ENCODE peak calls at places on chromosomes 6 and 20, in nine cellular contexts. One of them, this sample, is unnamed.

GRCh38 chr6:16105874-16106273 is 23.0 kb upstream of the MYLIP start:
- DNase-seq in adrenal gland: no peak
- DNase-seq in A549: no peak
- DNase-seq in prostate gland: no peak
- DNase-seq in GM12891: no peak
- DNase-seq in Peyer's patch: no peak
- DNase-seq in K562: no peak
- DNase-seq in ovary: no peak
- DNase-seq in sigmoid colon: no peak
- DNase-seq in this sample: no peak

GRCh38 chr6:36378243-36378920 is 9.1 kb downstream of the ETV7 start:
- DNase-seq in adrenal gland: no peak
- DNase-seq in A549: no peak
- DNase-seq in prostate gland: no peak
- DNase-seq in GM12891: no peak
- DNase-seq in Peyer's patch: no peak
- DNase-seq in K562: no peak
- DNase-seq in ovary: no peak
- DNase-seq in sigmoid colon: no peak
- DNase-seq in this sample: no peak

GRCh38 chr20:20446613-20447012 is 78.7 kb downstream of the INSM1 start:
- DNase-seq in adrenal gland: no peak
- DNase-seq in A549: no peak
- DNase-seq in prostate gland: no peak
- DNase-seq in GM12891: no peak
- DNase-seq in Peyer's patch: no peak
- DNase-seq in K562: no peak
- DNase-seq in ovary: no peak
- DNase-seq in sigmoid colon: no peak
- DNase-seq in this sample: no peak

GRCh38 chr6:38169221-38169674 is 349.7 kb downstream of the ZFAND3 start:
- DNase-seq in adrenal gland: no peak
- DNase-seq in A549: no peak
- DNase-seq in prostate gland: no peak
- DNase-seq in GM12891: no peak
- DNase-seq in Peyer's patch: no peak
- DNase-seq in K562: no peak
- DNase-seq in ovary: no peak
- DNase-seq in sigmoid colon: no peak
- DNase-seq in this sample: no peak

GRCh38 chr20:24879875-24880274 is 69.2 kb upstream of the CST7 start:
- DNase-seq in adrenal gland: no peak
- DNase-seq in A549: no peak
- DNase-seq in prostate gland: no peak
- DNase-seq in GM12891: no peak
- DNase-seq in Peyer's patch: no peak
- DNase-seq in K562: no peak
- DNase-seq in ovary: no peak
- DNase-seq in sigmoid colon: peak
- DNase-seq in this sample: no peak

GRCh38 chr6:154382707-154383106 is 26.1 kb upstream of the IPCEF1 start:
- DNase-seq in adrenal gland: no peak
- DNase-seq in A549: no peak
- DNase-seq in prostate gland: no peak
- DNase-seq in GM12891: no peak
- DNase-seq in Peyer's patch: no peak
- DNase-seq in K562: no peak
- DNase-seq in ovary: no peak
- DNase-seq in sigmoid colon: no peak
- DNase-seq in this sample: no peak

GRCh38 chr6:13787146-13787545 is 27.2 kb downstream of the MCUR1 start:
- DNase-seq in adrenal gland: no peak
- DNase-seq in A549: no peak
- DNase-seq in prostate gland: no peak
- DNase-seq in GM12891: no peak
- DNase-seq in Peyer's patch: no peak
- DNase-seq in K562: no peak
- DNase-seq in ovary: no peak
- DNase-seq in sigmoid colon: no peak
- DNase-seq in this sample: no peak

GRCh38 chr20:35465976-35466375 is 10.6 kb downstream of the CEP250 start:
- DNase-seq in adrenal gland: no peak
- DNase-seq in A549: no peak
- DNase-seq in prostate gland: no peak
- DNase-seq in GM12891: no peak
- DNase-seq in Peyer's patch: no peak
- DNase-seq in K562: no peak
- DNase-seq in ovary: no peak
- DNase-seq in sigmoid colon: no peak
- DNase-seq in this sample: no peak

GRCh38 chr6:24990227-24990843 is 54.6 kb upstream of the RIPOR2 start:
- DNase-seq in adrenal gland: no peak
- DNase-seq in A549: peak
- DNase-seq in prostate gland: no peak
- DNase-seq in GM12891: no peak
- DNase-seq in Peyer's patch: no peak
- DNase-seq in K562: no peak
- DNase-seq in ovary: no peak
- DNase-seq in sigmoid colon: no peak
- DNase-seq in this sample: no peak

GRCh38 chr6:5337573-5337972 is 76.3 kb downstream of the FARS2 start:
- DNase-seq in adrenal gland: no peak
- DNase-seq in A549: no peak
- DNase-seq in prostate gland: no peak
- DNase-seq in GM12891: no peak
- DNase-seq in Peyer's patch: no peak
- DNase-seq in K562: no peak
- DNase-seq in ovary: no peak
- DNase-seq in sigmoid colon: no peak
- DNase-seq in this sample: no peak

GRCh38 chr6:154352898-154353585 is 3.6 kb downstream of the IPCEF1 start:
- DNase-seq in adrenal gland: no peak
- DNase-seq in A549: no peak
- DNase-seq in prostate gland: no peak
- DNase-seq in GM12891: peak
- DNase-seq in Peyer's patch: no peak
- DNase-seq in K562: no peak
- DNase-seq in ovary: no peak
- DNase-seq in sigmoid colon: no peak
- DNase-seq in this sample: no peak

GRCh38 chr6:113620372-113620771 is 236.8 kb upstream of the MARCKS start:
- DNase-seq in adrenal gland: no peak
- DNase-seq in A549: no peak
- DNase-seq in prostate gland: no peak
- DNase-seq in GM12891: no peak
- DNase-seq in Peyer's patch: no peak
- DNase-seq in K562: no peak
- DNase-seq in ovary: no peak
- DNase-seq in sigmoid colon: no peak
- DNase-seq in this sample: no peak

GRCh38 chr20:49909499-49910339 is 5.6 kb downstream of the SPATA2 start:
- DNase-seq in adrenal gland: peak
- DNase-seq in A549: no peak
- DNase-seq in prostate gland: peak
- DNase-seq in GM12891: no peak
- DNase-seq in Peyer's patch: peak
- DNase-seq in K562: peak
- DNase-seq in ovary: no peak
- DNase-seq in sigmoid colon: no peak
- DNase-seq in this sample: no peak
- TF ChIP-seq POLR2A in adrenal gland: no peak
- TF ChIP-seq POLR2A in A549: no peak
- TF ChIP-seq POLR2A in prostate gland: no peak
- TF ChIP-seq POLR2A in GM12891: no peak
- TF ChIP-seq POLR2A in Peyer's patch: no peak
- TF ChIP-seq POLR2A in K562: no peak
- TF ChIP-seq POLR2A in ovary: no peak
- TF ChIP-seq POLR2A in sigmoid colon: no peak
- TF ChIP-seq POLR2A in this sample: no peak

GRCh38 chr6:133889557-133890301 is 816 bp downstream of the TCF21 start:
- DNase-seq in adrenal gland: no peak
- DNase-seq in A549: no peak
- DNase-seq in prostate gland: no peak
- DNase-seq in GM12891: no peak
- DNase-seq in Peyer's patch: no peak
- DNase-seq in K562: no peak
- DNase-seq in ovary: peak
- DNase-seq in sigmoid colon: no peak
- DNase-seq in this sample: no peak
- TF ChIP-seq POLR2A in adrenal gland: no peak
- TF ChIP-seq POLR2A in A549: no peak
- TF ChIP-seq POLR2A in prostate gland: no peak
- TF ChIP-seq POLR2A in GM12891: no peak
- TF ChIP-seq POLR2A in Peyer's patch: no peak
- TF ChIP-seq POLR2A in K562: no peak
- TF ChIP-seq POLR2A in ovary: no peak
- TF ChIP-seq POLR2A in sigmoid colon: no peak
- TF ChIP-seq POLR2A in this sample: no peak

DNA sequence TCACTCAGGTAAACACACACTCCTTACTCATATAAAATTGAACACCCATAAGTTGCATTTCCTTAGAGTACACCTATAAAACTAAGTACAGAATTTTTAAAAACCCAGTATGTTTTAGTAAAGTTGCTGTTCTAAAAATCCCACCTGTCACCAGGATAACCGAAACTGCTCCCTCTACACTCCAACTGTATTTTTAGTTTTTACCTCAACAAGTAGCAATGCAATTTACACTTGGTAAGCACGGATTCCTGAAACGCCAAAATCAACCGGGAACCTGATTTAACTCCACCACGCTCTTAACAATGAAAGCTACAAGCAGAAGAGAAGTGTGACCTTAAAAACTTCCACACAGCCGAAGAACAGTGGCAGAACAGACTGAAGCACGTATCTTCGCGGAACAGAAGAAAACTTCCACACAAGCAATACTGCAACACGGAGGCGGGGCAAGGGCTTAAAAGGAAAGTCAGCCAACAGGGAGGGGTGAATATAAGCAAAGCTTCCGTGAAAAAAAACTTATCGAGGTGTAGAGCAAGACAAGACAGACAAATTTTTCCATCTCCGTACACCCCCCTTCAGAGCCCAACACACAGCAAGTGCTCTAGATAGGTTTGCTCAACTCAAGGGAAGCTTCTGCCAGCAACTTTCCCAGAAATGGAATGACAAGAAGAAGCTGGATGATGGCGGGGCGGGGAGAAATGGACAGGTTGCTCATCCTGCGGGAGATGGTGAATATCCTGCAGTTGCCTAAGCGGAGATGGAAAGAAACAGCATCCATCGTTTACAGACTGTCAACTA is 1.4 kb downstream of the STAU1 start:
- DNase-seq in adrenal gland: peak
- DNase-seq in A549: peak
- DNase-seq in prostate gland: peak
- DNase-seq in GM12891: no peak
- DNase-seq in Peyer's patch: peak
- DNase-seq in K562: peak
- DNase-seq in ovary: peak
- DNase-seq in sigmoid colon: peak
- DNase-seq in this sample: peak
- TF ChIP-seq POLR2A in adrenal gland: peak
- TF ChIP-seq POLR2A in A549: no peak
- TF ChIP-seq POLR2A in prostate gland: peak
- TF ChIP-seq POLR2A in GM12891: no peak
- TF ChIP-seq POLR2A in Peyer's patch: no peak
- TF ChIP-seq POLR2A in K562: no peak
- TF ChIP-seq POLR2A in ovary: no peak
- TF ChIP-seq POLR2A in sigmoid colon: peak
- TF ChIP-seq POLR2A in this sample: peak

GRCh38 chr20:63627129-63627699 is 313 bp upstream of the GMEB2 start:
- DNase-seq in adrenal gland: peak
- DNase-seq in A549: peak
- DNase-seq in prostate gland: peak
- DNase-seq in GM12891: peak
- DNase-seq in Peyer's patch: peak
- DNase-seq in K562: peak
- DNase-seq in ovary: peak
- DNase-seq in sigmoid colon: peak
- DNase-seq in this sample: peak

GRCh38 chr20:63625771-63626423 is 1.0 kb downstream of the GMEB2 start:
- DNase-seq in adrenal gland: peak
- DNase-seq in A549: peak
- DNase-seq in prostate gland: no peak
- DNase-seq in GM12891: no peak
- DNase-seq in Peyer's patch: no peak
- DNase-seq in K562: peak
- DNase-seq in ovary: no peak
- DNase-seq in sigmoid colon: no peak
- DNase-seq in this sample: peak

GRCh38 chr20:63627700-63628245 is 872 bp upstream of the GMEB2 start:
- DNase-seq in adrenal gland: peak
- DNase-seq in A549: no peak
- DNase-seq in prostate gland: no peak
- DNase-seq in GM12891: no peak
- DNase-seq in Peyer's patch: no peak
- DNase-seq in K562: peak
- DNase-seq in ovary: no peak
- DNase-seq in sigmoid colon: no peak
- DNase-seq in this sample: no peak

GRCh38 chr20:63626424-63627128 is at the start of gene GMEB2:
- DNase-seq in adrenal gland: peak
- DNase-seq in A549: no peak
- DNase-seq in prostate gland: peak
- DNase-seq in GM12891: peak
- DNase-seq in Peyer's patch: peak
- DNase-seq in K562: peak
- DNase-seq in ovary: peak
- DNase-seq in sigmoid colon: peak
- DNase-seq in this sample: peak

GRCh38 chr20:63628246-63628975 is 1.5 kb upstream of the GMEB2 start:
- DNase-seq in adrenal gland: peak
- DNase-seq in A549: peak
- DNase-seq in prostate gland: peak
- DNase-seq in GM12891: no peak
- DNase-seq in Peyer's patch: peak
- DNase-seq in K562: peak
- DNase-seq in ovary: peak
- DNase-seq in sigmoid colon: peak
- DNase-seq in this sample: peak
- TF ChIP-seq POLR2A in adrenal gland: peak
- TF ChIP-seq POLR2A in A549: peak
- TF ChIP-seq POLR2A in prostate gland: no peak
- TF ChIP-seq POLR2A in GM12891: no peak
- TF ChIP-seq POLR2A in Peyer's patch: no peak
- TF ChIP-seq POLR2A in K562: peak
- TF ChIP-seq POLR2A in ovary: no peak
- TF ChIP-seq POLR2A in sigmoid colon: no peak
- TF ChIP-seq POLR2A in this sample: peak

This sample was measured in erythroblast.